ENCODE peak calls at places on chromosome 12, in four cellular contexts. V is body of pancreas; I is activated naive CD8-positive, alpha-beta T cell treated with anti-CD3 and anti-CD28 coated beads for 36 hours; S is NCI-H1417. Q is an unnamed sample.

GRCh38 chr12:107242189-107242588 is 148.8 kb upstream of the CRY1 start:
- DNase-seq in I (no peak), S (no peak), V (no peak), Q (no peak)

GRCh38 chr12:20950248-20950647 is 139.7 kb downstream of the SLCO1B3 start:
- DNase-seq in I (no peak), V (no peak), S (peak; percentile 75), Q (no peak)

GRCh38 chr12:109387425-109388166 is 39.9 kb downstream of the MYO1H start:
- DNase-seq in I (no peak), V (no peak), S (peak; percentile 45), Q (no peak)

GRCh38 chr12:76765598-76765997 is 1.7 kb downstream of the ZDHHC17 start:
- DNase-seq in S (no peak), I (no peak), V (no peak), Q (no peak)

GRCh38 chr12:120856980-120857379 is 47.2 kb downstream of the SPPL3 start:
- DNase-seq in S (no peak), I (no peak), V (no peak), Q (no peak)

GRCh38 chr12:90013409-90013808 is 304.8 kb upstream of the ATP2B1 start:
- DNase-seq in I (no peak), S (peak; percentile 19), V (no peak), Q (no peak)

GRCh38 chr12:77002382-77002781 is 63.0 kb downstream of the E2F7 start:
- DNase-seq in S (no peak), I (no peak), V (no peak), Q (no peak)

GRCh38 chr12:10967409-10967808 is 19.3 kb downstream of the TAS2R50 start:
- DNase-seq in I (no peak), V (no peak), S (no peak), Q (no peak)

GRCh38 chr12:15212877-15213276 is 8.3 kb downstream of the RERG start:
- DNase-seq in S (peak; percentile 80), I (no peak), V (no peak), Q (no peak)

GRCh38 chr12:96889273-96889933 is 17.7 kb upstream of the NEDD1 start:
- DNase-seq in S (peak; percentile 52), I (no peak), V (no peak), Q (no peak)

GRCh38 chr12:78470354-78471195 is 394.0 kb upstream of the SYT1 start:
- DNase-seq in V (peak; percentile 30), S (peak; percentile 84), I (no peak), Q (no peak)

GRCh38 chr12:3106564-3106963 is 29.4 kb downstream of the TSPAN9 start:
- DNase-seq in S (no peak), I (no peak), V (no peak), Q (no peak)

GRCh38 chr12:129659927-129660326 is 243.9 kb downstream of the TMEM132D start:
- DNase-seq in I (no peak), V (no peak), S (no peak), Q (no peak)

GRCh38 chr12:126667340-126667739 is 1599.6 kb upstream of the TMEM132C start:
- DNase-seq in V (no peak), I (no peak), S (no peak), Q (no peak)

GRCh38 chr12:102690267-102690666 is 209.9 kb upstream of the IGF1 start:
- DNase-seq in V (no peak), S (no peak), I (no peak), Q (no peak)

GRCh38 chr12:45244561-45245348 is 28.9 kb downstream of the ANO6 start:
- DNase-seq in S (no peak), I (no peak), V (no peak), Q (no peak)

GRCh38 chr12:24596768-24597388 is 352.0 kb downstream of the BCAT1 start:
- DNase-seq in I (no peak), V (no peak), S (peak; percentile 76), Q (no peak)

GRCh38 chr12:128083132-128083729 is 183.7 kb upstream of the TMEM132C start:
- DNase-seq in I (no peak), S (no peak), V (no peak), Q (no peak)

GRCh38 chr12:83378186-83378727 is 691.6 kb downstream of the TMTC2 start:
- DNase-seq in S (no peak), V (no peak), I (no peak), Q (peak; percentile 10)

GRCh38 chr12:108060054-108060453 is 69.0 kb upstream of the WSCD2 start:
- DNase-seq in I (no peak), V (no peak), S (no peak), Q (no peak)

GRCh38 chr12:51246254-51246853 is 7.7 kb downstream of the DAZAP2 start:
- DNase-seq in V (peak; percentile 10), I (peak; percentile 26), S (peak; percentile 39), Q (no peak)

GRCh38 chr12:4355843-4356327 is 23.6 kb downstream of the FGF23 start:
- DNase-seq in V (peak; percentile 25), S (peak; percentile 58), I (peak; percentile 60), Q (peak; percentile 11)

GRCh38 chr12:126337556-126337955 is 1272.3 kb downstream of the AACS start:
- DNase-seq in V (no peak), S (no peak), I (no peak), Q (no peak)

GRCh38 chr12:52496590-52497071 is 3.6 kb upstream of the KRT6A start:
- DNase-seq in S (peak; percentile 41), V (no peak), I (no peak), Q (no peak)

GRCh38 chr12:54413284-54414190 is 5.5 kb downstream of the ITGA5 start:
- DNase-seq in I (peak; percentile 75), S (no peak), V (no peak), Q (peak; percentile 88)

GRCh38 chr12:132055535-132056096 is 88.5 kb downstream of the DDX51 start:
- DNase-seq in I (no peak), V (no peak), S (no peak), Q (no peak)

GRCh38 chr12:29374012-29374411 is 7.0 kb downstream of the ERGIC2 start:
- DNase-seq in S (no peak), I (no peak), V (no peak), Q (no peak)

GRCh38 chr12:46678441-46678840 is 147.4 kb downstream of the SLC38A4 start:
- DNase-seq in V (no peak), S (no peak), I (no peak), Q (no peak)

GRCh38 chr12:132523576-132524331 is 33.8 kb downstream of the FBRSL1 start:
- DNase-seq in S (peak; percentile 62), V (peak; percentile 87), I (peak; percentile 69), Q (peak; percentile 69)

GRCh38 chr12:4908694-4909396 is 860 bp upstream of the KCNA1 start:
- DNase-seq in I (no peak), V (no peak), S (peak; percentile 92), Q (no peak)

GRCh38 chr12:86254399-86255107 is 1.6 kb downstream of the MGAT4C start:
- DNase-seq in I (no peak), S (peak; percentile 58), V (no peak), Q (no peak)

GRCh38 chr12:122571821-122572220 is 44.8 kb downstream of the KNTC1 start:
- DNase-seq in S (no peak), V (no peak), I (no peak), Q (no peak)

GRCh38 chr12:92796650-92797049 is 93.9 kb downstream of the PLEKHG7 start:
- DNase-seq in V (no peak), S (no peak), I (no peak), Q (no peak)

Q was measured in left lung.